ENCODE peak calls at places on chromosomes 11 and 22, in ten cellular contexts. A is H7, V is Panc1, H is IMR-90, P is left ventricle myocardium inferior, U is GM23338, X is bronchial epithelial cell, G is esophagus muscularis mucosa, M is HCT116, S is A673. Q is an unnamed sample.

GRCh38 chr22:28001171-28001835 is 82.2 kb upstream of the PITPNB start:
- DNase-seq in A (no peak), V (no peak), H (no peak), P (no peak), U (no peak), X (no peak), G (no peak), M (no peak), S (no peak), Q (no peak)

GRCh38 chr11:560305-561147 is at the start of the genes LMNTD2 and RASSF7:
- DNase-seq in A (peak; percentile 100), V (no peak), H (peak; percentile 70), P (peak; percentile 92), U (peak; percentile 95), X (peak; percentile 64), G (peak; percentile 98), M (peak; percentile 76), S (peak; percentile 90), Q (no peak)

GRCh38 chr11:64340671-64341335 is 799 bp downstream of the CCDC88B start:
- DNase-seq in A (peak; percentile 99), V (no peak), H (no peak), P (no peak), U (peak; percentile 90), X (no peak), G (no peak), M (no peak), S (no peak), Q (no peak)

GRCh38 chr11:118106789-118107335 is 20.1 kb upstream of the SMIM35 start:
- DNase-seq in A (no peak), V (no peak), H (no peak), P (no peak), U (no peak), X (peak; percentile 80), G (no peak), M (no peak), S (no peak), Q (peak; percentile 5)

GRCh38 chr11:13249992-13250391 is 27.6 kb upstream of the BMAL1 start:
- DNase-seq in A (no peak), V (no peak), H (no peak), P (no peak), U (peak; percentile 45), X (peak; percentile 48), G (no peak), M (no peak), S (no peak), Q (no peak)

GRCh38 chr22:50473855-50474671 is 772 bp downstream of the SBF1 start:
- DNase-seq in A (peak; percentile 89), V (no peak), H (peak; percentile 67), P (peak; percentile 33), U (peak; percentile 54), X (peak; percentile 40), G (no peak), M (no peak), S (no peak), Q (no peak)

GRCh38 chr11:63599211-63600122 is 14.8 kb downstream of the PLAAT3 start:
- DNase-seq in A (peak; percentile 76), V (no peak), H (peak; percentile 95), P (no peak), U (no peak), X (peak; percentile 44), G (peak; percentile 83), M (no peak), S (no peak), Q (peak; percentile 89)

GRCh38 chr11:121741954-121742361 is 289.2 kb upstream of the SORL1-AS1 start:
- DNase-seq in A (no peak), V (no peak), H (peak; percentile 52), P (peak; percentile 79), U (no peak), X (no peak), G (peak; percentile 94), M (no peak), S (no peak), Q (no peak)

GRCh38 chr11:72278911-72279310 is 34.9 kb upstream of the PHOX2A start:
- DNase-seq in A (no peak), V (no peak), H (peak; percentile 73), P (no peak), U (no peak), X (peak; percentile 34), G (no peak), M (peak; percentile 4), S (peak; percentile 55), Q (peak; percentile 18)

DNA sequence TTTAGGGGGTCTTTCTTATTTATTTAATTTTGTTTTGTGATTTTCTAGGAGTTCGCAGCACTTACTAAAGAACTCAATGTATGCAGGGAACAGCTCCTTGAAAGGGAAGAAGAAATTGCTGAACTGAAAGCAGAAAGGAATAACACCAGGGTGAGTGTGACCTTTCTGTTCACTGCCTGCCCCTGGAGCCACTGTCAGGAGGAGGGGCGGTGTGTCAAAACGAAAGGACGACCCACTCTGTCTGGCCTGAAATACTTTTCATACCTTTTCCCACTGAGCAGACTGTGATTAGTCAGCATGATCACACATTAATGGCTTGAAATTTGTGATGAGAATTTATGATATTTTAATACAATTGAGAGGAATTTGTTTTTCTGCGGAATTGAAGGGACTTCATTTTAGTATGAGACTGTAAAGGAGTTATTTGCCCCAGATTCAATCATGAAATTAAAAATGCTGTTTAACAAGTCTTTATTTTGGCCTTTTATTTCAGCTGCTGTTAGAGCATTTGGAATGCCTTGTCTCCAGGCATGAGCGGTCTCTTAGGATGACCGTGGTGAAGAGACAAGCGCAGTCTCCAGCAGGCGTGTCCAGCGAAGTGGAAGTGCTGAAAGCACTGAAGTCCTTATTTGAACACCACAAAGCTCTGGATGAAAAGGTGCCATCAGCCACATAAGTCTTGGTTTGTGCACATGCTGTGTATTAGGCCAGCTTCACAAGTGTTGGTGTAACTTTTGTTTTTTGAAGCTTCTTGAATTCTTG is 54.0 kb downstream of the PPFIA1 start:
- DNase-seq in A (no peak), V (no peak), H (no peak), P (no peak), U (no peak), X (no peak), G (no peak), M (no peak), S (no peak), Q (no peak)
- H3K36me3 ChIP-seq in A (peaks cover 18% of the 10 kb centered on the region), V (peaks cover 17% of the 10 kb centered on the region), H (peaks cover 19% of the 10 kb centered on the region), P (peaks cover 52% of the 10 kb centered on the region), U (peaks cover 51% of the 10 kb centered on the region), X (peaks cover 9% of the 10 kb centered on the region), G (peaks cover 18% of the 10 kb centered on the region), M (peaks cover 14% of the 10 kb centered on the region), S (peaks cover 50% of the 10 kb centered on the region), Q (no peaks in the 10 kb centered on the region)

GRCh38 chr11:2399488-2400068 is 972 bp upstream of the TSSC4 start:
- DNase-seq in A (peak; percentile 89), V (no peak), H (no peak), P (no peak), U (peak; percentile 46), X (no peak), G (no peak), M (no peak), S (peak; percentile 14), Q (no peak)

GRCh38 chr11:2400069-2400760 is at the start of gene TSSC4:
- DNase-seq in A (peak; percentile 100), V (peak; percentile 100), H (peak; percentile 100), P (peak; percentile 99), U (peak; percentile 100), X (peak; percentile 99), G (peak; percentile 100), M (peak; percentile 100), S (peak; percentile 99), Q (peak; percentile 99)

GRCh38 chr11:2400761-2401435 is 348 bp downstream of the TSSC4 start:
- DNase-seq in A (no peak), V (no peak), H (no peak), P (no peak), U (no peak), X (no peak), G (no peak), M (no peak), S (no peak), Q (no peak)

GRCh38 chr11:2397005-2397404 is 3.5 kb upstream of the TSSC4 start:
- DNase-seq in A (no peak), V (no peak), H (no peak), P (no peak), U (no peak), X (no peak), G (no peak), M (no peak), S (no peak), Q (no peak)

GRCh38 chr11:2398664-2399355 is 1.7 kb upstream of the TSSC4 start:
- DNase-seq in A (peak; percentile 71), V (no peak), H (no peak), P (no peak), U (no peak), X (no peak), G (no peak), M (no peak), S (no peak), Q (no peak)
- H3K36me3 ChIP-seq in A (peaks cover 6% of the 10 kb centered on the region), V (peaks cover 6% of the 10 kb centered on the region), H (peaks cover 46% of the 10 kb centered on the region), P (peaks cover 65% of the 10 kb centered on the region), U (no peaks in the 10 kb centered on the region), X (peaks cover 23% of the 10 kb centered on the region), G (peaks cover 46% of the 10 kb centered on the region), M (peaks cover 17% of the 10 kb centered on the region), S (peaks cover 3% of the 10 kb centered on the region), Q (peaks cover 4% of the 10 kb centered on the region)

DNA sequence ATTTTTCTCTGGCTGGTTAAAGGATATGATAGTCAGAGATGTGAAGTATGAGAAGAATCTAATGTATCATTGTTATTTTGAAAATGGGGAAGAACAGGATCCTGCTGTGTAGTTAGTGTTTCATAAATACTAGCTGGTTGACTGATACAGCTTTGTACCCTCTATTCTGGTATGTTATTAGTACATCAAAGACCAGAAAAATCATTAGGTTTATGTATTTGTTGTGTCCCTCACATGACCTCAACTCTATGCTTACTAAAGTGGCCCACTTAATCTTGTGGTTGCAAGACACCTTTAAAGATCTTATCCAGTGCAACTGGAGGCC is 35.3 kb downstream of the C2CD3 start:
- DNase-seq in A (no peak), V (no peak), H (no peak), P (no peak), U (no peak), X (no peak), G (no peak), M (no peak), S (no peak), Q (no peak)
- H3K36me3 ChIP-seq in A (peaks cover 1% of the 10 kb centered on the region), V (no peaks in the 10 kb centered on the region), H (peaks cover 1% of the 10 kb centered on the region), P (peaks cover 45% of the 10 kb centered on the region), U (peaks cover 8% of the 10 kb centered on the region), X (peaks cover 1% of the 10 kb centered on the region), G (peaks cover 8% of the 10 kb centered on the region), M (peaks cover 2% of the 10 kb centered on the region), S (peaks cover 4% of the 10 kb centered on the region), Q (no peaks in the 10 kb centered on the region)

GRCh38 chr11:134913999-134914590 is 502.1 kb upstream of the B3GAT1 start:
- DNase-seq in A (no peak), V (no peak), H (no peak), P (no peak), U (no peak), X (no peak), G (no peak), M (no peak), S (no peak), Q (no peak)
- H3K36me3 ChIP-seq in A (no peaks in the 10 kb centered on the region), V (no peaks in the 10 kb centered on the region), H (no peaks in the 10 kb centered on the region), P (no peaks in the 10 kb centered on the region), U (no peaks in the 10 kb centered on the region), X (no peaks in the 10 kb centered on the region), G (no peaks in the 10 kb centered on the region), M (no peaks in the 10 kb centered on the region), S (no peaks in the 10 kb centered on the region), Q (no peaks in the 10 kb centered on the region)